ENCODE peak calls at places on chromosomes 6 and 20, in ten cellular contexts. L is DND-41; X is cardiac muscle cell; T is CD8-positive, alpha-beta memory T cell; G is heart right ventricle; I is uterus; V is CD8-positive, alpha-beta T cell; J is transverse colon; E is tibial artery; F is psoas muscle. D is an unnamed sample. For H3K4me1, the result is how much of the 10 kb centered on the place peaks cover.

GRCh38 chr20:63885264-63886053 is 9.5 kb upstream of the DNAJC5 start:
- DNase-seq in L (no peak), X (no peak), T (no peak), G (no peak), I (no peak), V (no peak), J (peak), E (no peak), F (no peak), D (no peak)

GRCh38 chr6:30683137-30683979 is 3.1 kb downstream of the PPP1R18 start:
- DNase-seq in L (peak), X (no peak), T (no peak), G (peak), I (peak), V (no peak), J (no peak), E (no peak), F (peak), D (no peak)

GRCh38 chr20:21303872-21304586 is 898 bp downstream of the XRN2 start:
- DNase-seq in L (no peak), X (no peak), T (no peak), G (no peak), I (no peak), V (no peak), J (no peak), E (no peak), F (no peak), D (no peak)

GRCh38 chr20:4571759-4572531 is 149.8 kb upstream of the PRND start:
- DNase-seq in L (no peak), X (no peak), T (no peak), G (no peak), I (no peak), V (no peak), J (no peak), E (no peak), F (no peak), D (no peak)

GRCh38 chr20:1322511-1323245 is 6.3 kb downstream of the SDCBP2 start:
- DNase-seq in L (no peak), X (no peak), T (no peak), G (no peak), I (peak), V (no peak), J (peak), E (no peak), F (no peak), D (no peak)

GRCh38 chr20:40686434-40686882 is 2.6 kb downstream of the MAFB start:
- DNase-seq in L (no peak), X (no peak), T (no peak), G (no peak), I (no peak), V (no peak), J (no peak), E (no peak), F (no peak), D (no peak)

GRCh38 chr6:68559052-68559451 is 76.0 kb upstream of the ADGRB3 start:
- DNase-seq in L (no peak), X (no peak), T (no peak), G (no peak), I (no peak), V (no peak), J (no peak), E (no peak), F (no peak), D (no peak)

GRCh38 chr6:142783499-142783898 is 161.5 kb downstream of the HIVEP2 start:
- DNase-seq in L (no peak), X (no peak), T (no peak), G (no peak), I (no peak), V (no peak), J (no peak), E (no peak), F (no peak), D (no peak)

GRCh38 chr20:37552415-37552814 is 24.7 kb upstream of the BLCAP start:
- DNase-seq in L (no peak), X (no peak), T (no peak), G (no peak), I (no peak), V (no peak), J (no peak), E (no peak), F (no peak), D (no peak)

GRCh38 chr6:99611148-99611547 is 4.5 kb downstream of the PRDM13 start:
- DNase-seq in L (peak), X (no peak), T (no peak), G (no peak), I (no peak), V (no peak), J (no peak), E (no peak), F (no peak), D (no peak)

GRCh38 chr6:113732384-113732966 is 124.7 kb upstream of the MARCKS start:
- DNase-seq in L (no peak), X (peak), T (no peak), G (peak), I (peak), V (no peak), J (no peak), E (no peak), F (peak), D (no peak)

GRCh38 chr6:38141045-38141444 is 321.5 kb downstream of the ZFAND3 start:
- DNase-seq in L (no peak), X (no peak), T (no peak), G (no peak), I (no peak), V (no peak), J (no peak), E (no peak), F (no peak), D (no peak)

GRCh38 chr6:28488916-28489365 is 26.7 kb downstream of the GPX6 start:
- DNase-seq in L (no peak), X (peak), T (no peak), G (no peak), I (peak), V (no peak), J (no peak), E (no peak), F (no peak), D (peak)

GRCh38 chr6:138377844-138378243 is at the start of gene SMIM28:
- DNase-seq in L (no peak), X (no peak), T (no peak), G (no peak), I (no peak), V (no peak), J (no peak), E (no peak), F (no peak), D (no peak)

DNA sequence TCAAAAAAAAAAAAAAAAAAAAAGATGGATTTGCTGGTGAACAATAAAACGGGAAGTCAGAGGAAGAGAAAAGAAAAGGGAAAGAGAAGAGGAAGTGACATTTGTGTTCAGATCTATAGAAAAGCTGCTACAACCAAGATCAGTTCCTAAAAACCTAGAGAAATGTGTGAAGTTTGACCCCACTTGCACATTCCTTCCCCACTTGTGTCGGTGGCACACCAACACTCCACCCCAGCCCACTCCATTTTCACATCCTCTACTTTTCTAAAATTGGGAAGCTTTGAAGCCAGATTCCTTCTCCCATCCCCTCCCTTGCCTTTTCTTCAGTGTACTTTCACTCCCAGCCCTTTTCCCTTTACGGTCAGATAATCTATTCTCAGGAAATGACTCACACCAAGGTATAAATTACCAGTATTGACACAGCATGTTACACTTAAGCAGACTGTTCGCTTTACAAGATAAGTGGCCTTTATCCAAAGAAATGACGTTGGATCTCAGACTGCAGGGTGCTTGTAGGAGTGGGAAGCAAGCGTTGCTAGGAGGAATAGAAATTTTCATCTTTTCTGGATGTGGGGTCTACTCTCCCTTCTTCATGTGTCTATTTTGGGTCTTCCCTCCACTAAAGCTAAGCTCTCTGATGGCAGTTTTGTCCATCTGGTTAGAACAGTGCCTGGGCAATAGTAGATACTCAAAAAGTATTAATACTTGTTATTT is 92.5 kb upstream of the ADGRF1 start:
- DNase-seq in L (no peak), X (peak), T (no peak), G (no peak), I (no peak), V (no peak), J (no peak), E (no peak), F (no peak), D (no peak)
- H3K27ac ChIP-seq in L (no peak), X (peak), T (no peak), G (peak), I (peak), V (no peak), J (peak), E (no peak), F (peak), D (no peak)

GRCh38 chr6:141415896-141416295 is 716.8 kb upstream of the GJE1 start:
- DNase-seq in L (no peak), X (no peak), T (no peak), G (no peak), I (no peak), V (no peak), J (no peak), E (no peak), F (no peak), D (no peak)

GRCh38 chr6:141426400-141426980 is 706.2 kb upstream of the GJE1 start:
- DNase-seq in L (no peak), X (no peak), T (no peak), G (no peak), I (no peak), V (no peak), J (no peak), E (no peak), F (no peak), D (no peak)

GRCh38 chr6:141418076-141418475 is 714.6 kb upstream of the GJE1 start:
- DNase-seq in L (no peak), X (no peak), T (no peak), G (no peak), I (no peak), V (no peak), J (no peak), E (no peak), F (no peak), D (no peak)

DNA sequence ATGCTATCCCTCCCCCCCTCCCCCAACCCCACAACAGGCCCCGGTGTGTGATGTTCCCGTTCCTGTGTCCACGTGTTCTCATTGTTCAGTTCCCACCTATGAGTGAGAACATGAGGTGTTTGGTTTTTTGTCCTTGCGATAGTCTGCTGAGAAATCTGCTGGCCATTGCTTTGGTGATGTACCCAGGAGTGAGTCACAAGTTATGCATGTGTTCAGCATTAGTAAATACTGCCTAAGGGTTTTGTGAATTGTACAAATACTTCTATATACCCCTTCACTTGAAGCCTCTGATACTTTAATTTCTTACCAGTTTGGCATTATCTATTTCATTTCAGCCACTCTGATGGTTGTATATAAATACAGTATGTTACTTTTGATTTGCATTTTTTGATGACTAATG is 711.3 kb upstream of the GJE1 start:
- DNase-seq in L (no peak), X (no peak), T (no peak), G (no peak), I (no peak), V (no peak), J (no peak), E (no peak), F (no peak), D (no peak)
- H3K4me3 ChIP-seq in L (no peak), X (no peak), T (no peak), G (no peak), I (no peak), V (no peak), J (no peak), E (no peak), F (peak), D (no peak)

GRCh38 chr20:56417911-56418310 is 5.9 kb downstream of the CASS4 start:
- DNase-seq in L (no peak), X (no peak), T (no peak), G (no peak), I (no peak), V (no peak), J (no peak), E (no peak), F (no peak), D (no peak)

GRCh38 chr20:56420940-56421688 is 9.1 kb downstream of the CASS4 start:
- DNase-seq in L (no peak), X (no peak), T (no peak), G (no peak), I (no peak), V (peak), J (no peak), E (no peak), F (no peak), D (no peak)

GRCh38 chr20:56418385-56418861 is 6.4 kb downstream of the CASS4 start:
- DNase-seq in L (no peak), X (no peak), T (no peak), G (no peak), I (no peak), V (no peak), J (no peak), E (no peak), F (no peak), D (peak)

GRCh38 chr20:56422131-56422823 is 10.2 kb downstream of the CASS4 start:
- DNase-seq in L (no peak), X (no peak), T (no peak), G (no peak), I (no peak), V (no peak), J (no peak), E (no peak), F (no peak), D (no peak)

DNA sequence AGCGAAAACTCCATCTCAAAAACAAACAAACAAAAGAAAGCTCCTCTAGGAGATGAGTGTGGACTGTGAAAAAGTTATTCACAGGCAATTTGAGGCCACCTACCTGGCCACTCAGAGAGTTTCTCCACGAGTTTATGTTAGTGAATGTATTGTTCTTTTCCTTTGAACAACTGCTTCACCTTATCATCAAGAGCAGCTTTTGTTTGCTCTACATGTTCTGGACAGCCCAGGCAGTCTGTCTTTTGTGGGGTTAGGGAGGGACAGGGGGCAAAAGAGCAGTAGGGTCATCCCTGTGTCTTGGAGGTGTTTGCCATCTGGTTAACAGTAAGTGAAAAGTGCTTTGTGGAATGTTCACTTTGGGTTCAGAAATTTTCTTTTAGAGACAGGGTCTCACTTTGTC is 8.0 kb downstream of the CASS4 start:
- DNase-seq in L (no peak), X (no peak), T (no peak), G (no peak), I (no peak), V (peak), J (no peak), E (no peak), F (no peak), D (no peak)
- H3K4me1 ChIP-seq in L (under half), X (under half), T (half or more), G (under half), I (under half), V (half or more), J (under half), E (under half), F (under half), D (half or more)

GRCh38 chr6:110557226-110557625 is 80.8 kb upstream of the SLC22A16 start:
- DNase-seq in L (no peak), X (no peak), T (no peak), G (no peak), I (no peak), V (no peak), J (no peak), E (no peak), F (no peak), D (no peak)

GRCh38 chr6:110561016-110561396 is 84.6 kb upstream of the SLC22A16 start:
- DNase-seq in L (no peak), X (no peak), T (no peak), G (no peak), I (no peak), V (no peak), J (no peak), E (no peak), F (no peak), D (no peak)

GRCh38 chr6:110556317-110557115 is 80.1 kb upstream of the SLC22A16 start:
- DNase-seq in L (no peak), X (no peak), T (no peak), G (no peak), I (no peak), V (no peak), J (no peak), E (no peak), F (no peak), D (no peak)

GRCh38 chr6:110560239-110561015 is 84.0 kb upstream of the SLC22A16 start:
- DNase-seq in L (peak), X (no peak), T (no peak), G (no peak), I (no peak), V (no peak), J (no peak), E (no peak), F (no peak), D (peak)

GRCh38 chr6:110558575-110558974 is 82.2 kb upstream of the SLC22A16 start:
- DNase-seq in L (no peak), X (no peak), T (no peak), G (no peak), I (no peak), V (no peak), J (no peak), E (no peak), F (no peak), D (no peak)
- H3K27ac ChIP-seq in L (no peak), X (no peak), T (no peak), G (no peak), I (no peak), V (no peak), J (no peak), E (no peak), F (no peak), D (no peak)

DNA sequence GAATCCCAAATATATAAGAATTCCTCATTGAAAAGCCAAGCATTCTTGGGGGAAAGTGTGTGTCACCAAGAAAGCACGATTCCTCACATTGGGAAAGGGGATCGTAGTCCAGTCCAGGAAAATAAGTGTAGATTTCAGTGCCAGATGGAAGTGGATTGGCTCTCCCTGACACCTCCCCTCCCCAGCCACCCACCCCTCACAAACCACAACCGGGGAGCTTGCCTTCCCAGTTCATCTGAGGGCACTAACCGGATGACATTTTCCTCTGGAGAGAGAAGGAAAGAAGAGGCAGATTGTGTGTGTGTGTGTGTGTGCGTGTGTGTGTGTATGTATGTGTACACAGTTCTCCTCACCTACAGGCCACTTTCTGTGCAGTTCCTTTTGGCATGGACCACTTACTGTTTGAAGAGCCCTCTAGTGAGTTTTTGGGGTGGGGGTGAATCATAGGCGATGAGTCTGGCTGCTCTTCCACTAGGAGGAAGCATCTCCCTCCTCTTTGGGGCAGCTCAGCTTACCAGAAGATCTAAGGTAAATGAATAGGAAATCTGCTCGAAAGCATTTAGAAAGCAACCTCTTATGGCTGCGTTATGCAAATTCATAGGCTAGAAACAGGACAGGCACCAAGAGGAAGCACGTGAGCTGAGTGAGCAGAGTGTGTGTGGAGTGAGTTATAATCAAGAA is 20.8 kb downstream of the DAAM2 start:
- DNase-seq in L (no peak), X (no peak), T (no peak), G (no peak), I (peak), V (no peak), J (no peak), E (peak), F (no peak), D (no peak)
- H3K4me3 ChIP-seq in L (no peak), X (no peak), T (no peak), G (no peak), I (no peak), V (no peak), J (no peak), E (no peak), F (no peak), D (no peak)

DNA sequence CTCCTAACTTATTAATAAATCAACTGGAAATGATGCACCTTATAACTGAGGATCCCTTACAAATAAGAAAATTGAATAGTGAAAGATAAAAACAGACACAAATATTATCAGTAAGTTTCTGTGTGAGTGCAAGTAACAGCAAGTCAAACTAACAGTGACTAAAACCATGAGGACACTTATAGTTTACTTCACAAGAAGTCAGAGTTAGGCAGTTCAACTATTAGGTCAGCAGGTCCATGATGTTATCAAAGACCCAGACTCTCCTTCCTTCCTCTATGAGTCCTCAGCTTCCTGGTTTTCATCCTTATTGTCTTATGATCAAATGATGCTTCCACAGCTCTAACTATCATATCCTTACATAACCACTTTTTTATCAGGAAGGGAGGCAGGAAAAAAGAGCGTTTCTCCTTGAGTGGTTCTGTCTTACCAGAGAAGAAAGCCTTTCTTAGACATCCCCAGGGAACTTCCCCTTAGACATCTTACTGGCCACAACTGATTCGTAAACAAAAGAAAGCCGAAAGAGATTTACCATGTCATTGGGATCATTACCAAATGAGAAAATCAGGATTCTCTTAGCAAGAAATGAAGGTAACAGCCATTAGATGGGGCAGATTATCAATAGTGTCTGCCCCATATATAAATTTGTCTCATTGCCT is 114.3 kb upstream of the LRFN2 start:
- DNase-seq in L (no peak), X (no peak), T (no peak), G (no peak), I (no peak), V (no peak), J (no peak), E (no peak), F (no peak), D (no peak)
- H3K4me1 ChIP-seq in L (under half), X (under half), T (under half), G (under half), I (under half), V (under half), J (under half), E (under half), F (under half), D (under half)

GRCh38 chr20:24018796-24019195 is 30.2 kb upstream of the GGTLC1 start:
- DNase-seq in L (no peak), X (no peak), T (no peak), G (no peak), I (no peak), V (no peak), J (no peak), E (no peak), F (no peak), D (no peak)
- H3K27ac ChIP-seq in L (no peak), X (no peak), T (no peak), G (no peak), I (no peak), V (no peak), J (no peak), E (no peak), F (no peak), D (no peak)

GRCh38 chr6:44222486-44222986 is 859 bp upstream of the SLC29A1 start:
- DNase-seq in L (no peak), X (no peak), T (no peak), G (no peak), I (no peak), V (no peak), J (no peak), E (no peak), F (no peak), D (no peak)

GRCh38 chr6:44221291-44221960 is 2.0 kb upstream of the SLC29A1 start:
- DNase-seq in L (peak), X (peak), T (peak), G (peak), I (peak), V (peak), J (peak), E (peak), F (peak), D (peak)

GRCh38 chr6:44222987-44223470 is 366 bp upstream of the SLC29A1 start:
- DNase-seq in L (no peak), X (no peak), T (no peak), G (peak), I (no peak), V (no peak), J (no peak), E (peak), F (no peak), D (no peak)

GRCh38 chr6:44220913-44221290 is 2.5 kb upstream of the SLC29A1 start:
- DNase-seq in L (no peak), X (no peak), T (no peak), G (no peak), I (no peak), V (no peak), J (no peak), E (no peak), F (no peak), D (no peak)

GRCh38 chr6:44221961-44222335 is 1.4 kb upstream of the SLC29A1 start:
- DNase-seq in L (no peak), X (no peak), T (no peak), G (no peak), I (no peak), V (no peak), J (no peak), E (no peak), F (no peak), D (no peak)
- H3K4me3 ChIP-seq in L (no peak), X (no peak), T (no peak), G (no peak), I (no peak), V (no peak), J (no peak), E (peak), F (peak), D (no peak)